ENCODE peak calls at places on chromosomes 11 and 22, in ten cellular contexts. N is activated naive CD8-positive, alpha-beta T cell treated with anti-CD3 and anti-CD28 coated beads, Interleukin-2, amount 50 U/mL, for 24 hours; H is effector CD4-positive, alpha-beta T cell; B is effector memory CD4-positive, alpha-beta T cell; P is activated CD8-positive, alpha-beta memory T cell treated with anti-CD3 and anti-CD28 coated beads, Interleukin-2, amount 50 U/mL, for 4 hours; Q is Caki2; D is fibroblast of lung; R is mesendoderm; Z is stimulated activated CD4-positive, alpha-beta T cell treated with anti-CD3 and anti-CD28 coated beads, TNF-alpha, amount 100 ng/mL, for 24 hours; X is aorta. W is an unnamed sample.
A peak's percentile ranks its signal among the peaks of the same experiment; 100 is the strongest.

GRCh38 chr11:12746593-12747097 is 72.4 kb downstream of the TEAD1 start:
- DNase-seq in N (no peak), H (no peak), B (no peak), P (no peak), Q (peak; percentile 82), D (peak; percentile 91), R (peak; percentile 98), Z (no peak), X (peak; percentile 82), W (no peak)

GRCh38 chr11:47891886-47892285 is 43.7 kb upstream of the NUP160 start:
- DNase-seq in N (no peak), H (no peak), B (no peak), P (no peak), Q (no peak), D (no peak), R (no peak), Z (no peak), X (no peak), W (no peak)

GRCh38 chr11:128210148-128210940 is 377.0 kb downstream of the ETS1 start:
- DNase-seq in N (no peak), H (no peak), B (no peak), P (no peak), Q (peak; percentile 90), D (peak; percentile 92), R (peak; percentile 97), Z (no peak), X (no peak), W (no peak)

GRCh38 chr11:79363261-79363660 is 77.6 kb downstream of the TENM4 start:
- DNase-seq in N (no peak), H (no peak), B (no peak), P (no peak), Q (no peak), D (no peak), R (peak; percentile 37), Z (no peak), X (no peak), W (no peak)

GRCh38 chr11:130611791-130612251 is 163.4 kb downstream of the ADAMTS15 start:
- DNase-seq in N (no peak), H (no peak), B (no peak), P (no peak), Q (peak; percentile 4), D (peak; percentile 70), R (peak; percentile 72), Z (no peak), X (no peak), W (no peak)

GRCh38 chr22:48567213-48567975 is 1260.3 kb downstream of the BRD1 start:
- DNase-seq in N (no peak), H (no peak), B (no peak), P (no peak), Q (no peak), D (no peak), R (no peak), Z (no peak), X (no peak), W (no peak)

GRCh38 chr11:121557348-121557747 is 104.6 kb upstream of the SORL1-AS1 start:
- DNase-seq in N (no peak), H (no peak), B (no peak), P (no peak), Q (peak; percentile 1), D (no peak), R (no peak), Z (no peak), X (no peak), W (no peak)

GRCh38 chr11:111387318-111387863 is 8.3 kb upstream of the POU2AF1 start:
- DNase-seq in N (no peak), H (no peak), B (no peak), P (no peak), Q (no peak), D (no peak), R (no peak), Z (no peak), X (no peak), W (no peak)

GRCh38 chr11:13343931-13344717 is 66.5 kb downstream of the BMAL1 start:
- DNase-seq in N (peak; percentile 77), H (peak; percentile 67), B (peak; percentile 38), P (peak; percentile 73), Q (peak; percentile 82), D (peak; percentile 81), R (peak; percentile 85), Z (peak; percentile 60), X (no peak), W (peak; percentile 31)

GRCh38 chr11:130548491-130548833 is 100.0 kb downstream of the ADAMTS15 start:
- DNase-seq in N (no peak), H (no peak), B (no peak), P (no peak), Q (no peak), D (no peak), R (no peak), Z (no peak), X (no peak), W (no peak)

GRCh38 chr11:33779849-33780528 is 5.7 kb upstream of the FBXO3 start:
- DNase-seq in N (no peak), H (no peak), B (no peak), P (no peak), Q (no peak), D (peak; percentile 73), R (peak; percentile 50), Z (no peak), X (no peak), W (no peak)

GRCh38 chr22:38049812-38050619 is 7.2 kb upstream of the PICK1 start:
- DNase-seq in N (no peak), H (no peak), B (no peak), P (no peak), Q (no peak), D (no peak), R (no peak), Z (no peak), X (no peak), W (peak; percentile 74)

GRCh38 chr22:24230911-24231656 is 13.8 kb downstream of the GGT5 start:
- DNase-seq in N (peak; percentile 80), H (peak; percentile 49), B (peak; percentile 26), P (peak; percentile 68), Q (no peak), D (no peak), R (peak; percentile 70), Z (peak; percentile 70), X (peak; percentile 85), W (no peak)

GRCh38 chr11:62680825-62681240 is 2.0 kb upstream of the UBXN1 start:
- DNase-seq in N (no peak), H (no peak), B (no peak), P (no peak), Q (peak; percentile 60), D (peak; percentile 89), R (peak; percentile 50), Z (no peak), X (no peak), W (no peak)

GRCh38 chr11:67675058-67675747 is 780 bp upstream of the ALDH3B2 start:
- DNase-seq in N (no peak), H (no peak), B (no peak), P (no peak), Q (no peak), D (no peak), R (no peak), Z (no peak), X (no peak), W (no peak)

GRCh38 chr11:33930317-33931021 is 38.6 kb upstream of the LMO2 start:
- DNase-seq in N (no peak), H (no peak), B (no peak), P (no peak), Q (no peak), D (peak; percentile 72), R (no peak), Z (no peak), X (no peak), W (no peak)

GRCh38 chr22:20533095-20533878 is 25.9 kb downstream of the MED15 start:
- DNase-seq in N (no peak), H (no peak), B (no peak), P (no peak), Q (no peak), D (no peak), R (no peak), Z (no peak), X (no peak), W (no peak)

GRCh38 chr11:235180-235997 is 753 bp downstream of the SIRT3 start:
- DNase-seq in N (no peak), H (no peak), B (no peak), P (peak; percentile 59), Q (no peak), D (peak; percentile 20), R (no peak), Z (peak; percentile 71), X (peak; percentile 42), W (no peak)

GRCh38 chr22:19751497-19752245 is 8.9 kb upstream of the TBX1 start:
- DNase-seq in N (no peak), H (no peak), B (no peak), P (no peak), Q (no peak), D (no peak), R (no peak), Z (no peak), X (no peak), W (no peak)

GRCh38 chr11:77884186-77884828 is 63.4 kb downstream of the AAMDC start:
- DNase-seq in N (no peak), H (no peak), B (no peak), P (no peak), Q (no peak), D (peak; percentile 77), R (no peak), Z (no peak), X (no peak), W (no peak)

GRCh38 chr11:88338223-88338661 is 706 bp upstream of the CTSC start:
- DNase-seq in N (peak; percentile 54), H (peak; percentile 33), B (peak; percentile 40), P (peak; percentile 43), Q (peak; percentile 47), D (peak; percentile 88), R (peak; percentile 25), Z (peak; percentile 62), X (no peak), W (no peak)

GRCh38 chr11:18599739-18600230 is at the start of gene MISFA:
- DNase-seq in N (no peak), H (no peak), B (no peak), P (no peak), Q (no peak), D (no peak), R (no peak), Z (no peak), X (no peak), W (no peak)

GRCh38 chr11:124657922-124658321 is 15.6 kb downstream of the SIAE start:
- DNase-seq in N (no peak), H (no peak), B (no peak), P (no peak), Q (no peak), D (peak; percentile 15), R (no peak), Z (no peak), X (no peak), W (no peak)

GRCh38 chr22:29313126-29314071 is 2.1 kb downstream of the RASL10A start:
- DNase-seq in N (peak; percentile 40), H (no peak), B (no peak), P (no peak), Q (no peak), D (peak; percentile 47), R (peak; percentile 96), Z (no peak), X (peak; percentile 79), W (no peak)

GRCh38 chr11:134749040-134749586 is 337.1 kb upstream of the B3GAT1 start:
- DNase-seq in N (no peak), H (no peak), B (no peak), P (no peak), Q (no peak), D (no peak), R (no peak), Z (no peak), X (peak; percentile 16), W (no peak)

GRCh38 chr11:16114451-16114850 is 241.9 kb downstream of the SOX6 start:
- DNase-seq in N (no peak), H (no peak), B (no peak), P (no peak), Q (no peak), D (no peak), R (no peak), Z (no peak), X (no peak), W (no peak)

GRCh38 chr11:97717922-97718321 is 1302.8 kb upstream of the CNTN5 start:
- DNase-seq in N (no peak), H (no peak), B (no peak), P (no peak), Q (no peak), D (no peak), R (no peak), Z (no peak), X (peak; percentile 68), W (no peak)